ENCODE peak calls at places on chromosomes 4 and X, in four cellular contexts. J is psoas muscle, X is K562, I is tibial nerve. B is an unnamed sample. For H3K36me3, the result is how much of the 10 kb centered on the place peaks cover.

GRCh38 chr4:92303621-92304027 is at the start of gene GRID2:
- DNase-seq in J (no peak), I (no peak), X (no peak), B (no peak)

GRCh38 chrX:71450433-71451106 is 82.3 kb upstream of the OGT start:
- DNase-seq in J (no peak), X (peak), I (no peak), B (no peak)

GRCh38 chrX:63686878-63687714 is 97.9 kb downstream of the ARHGEF9 start:
- DNase-seq in I (peak), X (peak), J (no peak), B (no peak)

GRCh38 chrX:154696328-154697045 is 43.1 kb upstream of the CTAG2 start:
- DNase-seq in I (no peak), X (no peak), J (no peak), B (no peak)

GRCh38 chr4:145414224-145414623 is 67.4 kb upstream of the SMAD1 start:
- DNase-seq in X (no peak), J (no peak), I (no peak), B (no peak)

GRCh38 chr4:158760866-158761265 is 8.0 kb upstream of the FNIP2 start:
- DNase-seq in I (no peak), J (no peak), X (no peak), B (no peak)

GRCh38 chrX:4550018-4550417 is 836.6 kb upstream of the PRKX start:
- DNase-seq in J (no peak), X (no peak), I (no peak), B (no peak)

GRCh38 chr4:163590609-163591264 is 96.2 kb downstream of the TMA16 start:
- DNase-seq in I (no peak), X (no peak), J (no peak), B (no peak)

GRCh38 chr4:83113429-83113786 is 1.1 kb downstream of the PLAC8 start:
- DNase-seq in X (no peak), I (no peak), J (no peak), B (no peak)

GRCh38 chrX:105461013-105461412 is 240.5 kb upstream of the TEX13A start:
- DNase-seq in X (no peak), I (no peak), J (no peak), B (no peak)

GRCh38 chr4:112517911-112518310 is 1.9 kb upstream of the NEUROG2 start:
- DNase-seq in J (no peak), I (no peak), X (no peak), B (no peak)

GRCh38 chrX:20254712-20255299 is 11.9 kb downstream of the RPS6KA3 start:
- DNase-seq in X (no peak), I (no peak), J (no peak), B (no peak)

GRCh38 chrX:98065151-98065550 is 1181.4 kb downstream of the RPA4 start:
- DNase-seq in I (no peak), X (no peak), J (no peak), B (no peak)
- H3K36me3 ChIP-seq in I (under half), X (under half), J (under half), B (under half)

DNA sequence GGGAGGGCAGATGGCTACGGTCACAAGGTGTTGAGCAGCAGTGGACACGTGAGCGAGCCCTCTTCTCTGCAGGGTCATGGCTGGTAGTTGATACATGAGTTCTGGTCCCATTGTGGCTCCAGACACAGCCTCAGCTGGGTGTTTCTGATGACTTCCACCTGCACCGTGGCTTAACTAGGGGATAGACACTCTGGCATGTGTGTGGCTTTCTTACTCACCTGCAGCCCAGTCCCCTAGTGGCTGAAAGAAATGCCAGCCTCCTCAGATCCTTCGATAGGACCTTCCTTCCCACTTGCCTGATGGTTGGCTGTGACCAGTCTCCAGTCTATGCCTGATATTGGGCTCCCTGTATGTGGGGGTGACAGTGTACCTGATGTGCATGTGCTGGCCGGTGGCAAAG is 5.0 kb downstream of the GPR78 start:
- DNase-seq in X (no peak), I (no peak), J (peak), B (no peak)
- TF ChIP-seq CTCF in X (peak), I (no peak), J (no peak), B (no peak)

GRCh38 chr4:77251751-77252150 is 94.7 kb downstream of the CCNG2 start:
- DNase-seq in I (no peak), X (no peak), J (no peak), B (no peak)
- H3K36me3 ChIP-seq in I (under half), X (under half), J (under half), B (under half)

GRCh38 chr4:52990706-52991105 is 128.6 kb downstream of the RASL11B start:
- DNase-seq in I (no peak), X (no peak), J (no peak), B (no peak)

GRCh38 chr4:52987401-52988056 is 125.4 kb downstream of the RASL11B start:
- DNase-seq in J (no peak), I (no peak), X (no peak), B (no peak)

GRCh38 chr4:52989865-52990264 is 127.7 kb downstream of the RASL11B start:
- DNase-seq in I (no peak), J (no peak), X (no peak), B (no peak)

GRCh38 chr4:52993771-52994170 is 131.7 kb downstream of the RASL11B start:
- DNase-seq in I (no peak), X (no peak), J (no peak), B (no peak)

DNA sequence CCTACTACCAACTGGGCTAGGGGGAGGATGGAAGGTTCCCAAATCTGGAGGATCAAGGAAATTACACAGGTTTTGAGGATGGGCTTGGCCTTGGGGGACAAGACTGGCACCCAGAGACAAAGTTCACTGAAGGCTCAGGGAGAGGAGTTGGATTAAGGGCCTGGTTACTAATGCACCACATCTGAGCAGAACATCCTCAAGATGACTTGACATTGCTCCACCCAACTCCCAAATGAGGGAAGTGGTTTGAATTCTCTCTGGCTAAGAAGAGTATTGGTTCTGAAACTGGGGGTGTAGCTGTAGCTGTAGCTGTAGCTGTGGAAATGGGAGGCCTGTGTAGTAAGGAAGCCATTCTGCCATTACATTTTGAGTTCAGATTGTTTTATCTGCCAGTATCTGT is 129.3 kb downstream of the RASL11B start:
- DNase-seq in J (no peak), X (no peak), I (no peak), B (no peak)
- TF ChIP-seq CTCF in J (no peak), X (no peak), I (no peak), B (no peak)

DNA sequence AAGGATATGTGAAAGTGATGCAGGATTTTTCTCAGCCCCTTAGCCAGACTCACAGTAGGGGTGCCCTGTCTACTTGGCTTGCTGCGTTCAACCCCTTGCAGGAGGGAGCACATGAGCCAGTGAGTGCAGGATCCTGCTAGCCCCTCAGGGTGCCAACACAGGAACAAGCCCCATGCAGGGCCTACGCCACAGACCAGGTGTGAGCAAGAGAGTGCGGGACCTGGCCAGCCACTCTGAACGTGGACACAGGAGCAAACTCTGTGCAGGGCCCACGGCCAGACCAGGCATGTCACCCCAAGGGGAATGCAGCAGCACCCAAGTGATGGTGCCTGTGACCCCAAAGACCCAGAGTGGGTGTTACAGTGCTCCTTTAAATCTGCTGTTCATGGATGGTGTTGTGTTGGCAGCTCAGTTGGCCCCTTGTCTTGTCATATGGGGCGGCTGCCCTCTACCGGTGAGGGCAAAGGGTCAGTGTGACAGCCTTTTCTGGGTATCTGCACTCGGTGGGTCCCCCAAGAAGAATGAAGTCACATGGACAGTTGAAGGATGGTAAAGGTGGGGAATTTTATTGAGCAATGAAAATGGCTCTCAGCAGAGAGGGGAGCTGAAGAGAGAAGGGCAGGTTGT is 188.4 kb upstream of the MAOA start:
- DNase-seq in X (peak), J (no peak), I (no peak), B (no peak)
- H3K36me3 ChIP-seq in X (under half), J (under half), I (under half), B (under half)

B was measured in left ventricle myocardium inferior.